ENCODE peak calls at places on chromosomes 4 and X, in five cellular contexts. One of them, this sample, is unnamed.

GRCh38 chr4:23945521-23946017 is 55.7 kb upstream of the PPARGC1A start:
- DNase-seq in uterus: no peak
- DNase-seq in thoracic aorta: no peak
- DNase-seq in upper lobe of right lung: no peak
- DNase-seq in lower lobe of right lung: peak; percentile 43
- DNase-seq in this sample: peak; percentile 73

GRCh38 chrX:17736856-17737706 is at the start of gene SCML1:
- DNase-seq in thoracic aorta: peak; percentile 92
- DNase-seq in upper lobe of right lung: peak; percentile 98
- DNase-seq in lower lobe of right lung: peak; percentile 98
- DNase-seq in uterus: peak; percentile 95
- DNase-seq in this sample: peak; percentile 97

GRCh38 chrX:136063340-136064079 is 78.3 kb downstream of the SLC9A6 start:
- DNase-seq in lower lobe of right lung: peak; percentile 49
- DNase-seq in thoracic aorta: peak; percentile 3
- DNase-seq in upper lobe of right lung: no peak
- DNase-seq in uterus: no peak
- DNase-seq in this sample: no peak

GRCh38 chr4:133594246-133595207 is 445.4 kb downstream of the PCDH10 start:
- DNase-seq in upper lobe of right lung: no peak
- DNase-seq in thoracic aorta: no peak
- DNase-seq in uterus: no peak
- DNase-seq in lower lobe of right lung: no peak
- DNase-seq in this sample: no peak

GRCh38 chr4:8917321-8917811 is 45.7 kb upstream of the HMX1 start:
- DNase-seq in uterus: no peak
- DNase-seq in upper lobe of right lung: peak; percentile 54
- DNase-seq in lower lobe of right lung: peak; percentile 38
- DNase-seq in thoracic aorta: no peak
- DNase-seq in this sample: peak; percentile 23

GRCh38 chr4:98318521-98318920 is 57.3 kb downstream of the RAP1GDS1 start:
- DNase-seq in lower lobe of right lung: no peak
- DNase-seq in upper lobe of right lung: no peak
- DNase-seq in thoracic aorta: no peak
- DNase-seq in uterus: no peak
- DNase-seq in this sample: no peak

GRCh38 chrX:108397627-108398392 is 40.4 kb downstream of the COL4A6 start:
- DNase-seq in upper lobe of right lung: no peak
- DNase-seq in thoracic aorta: no peak
- DNase-seq in uterus: no peak
- DNase-seq in lower lobe of right lung: no peak
- DNase-seq in this sample: no peak

GRCh38 chrX:42678133-42678532 is 99.8 kb downstream of the PPP1R2C start:
- DNase-seq in uterus: no peak
- DNase-seq in lower lobe of right lung: no peak
- DNase-seq in thoracic aorta: peak; percentile 2
- DNase-seq in upper lobe of right lung: no peak
- DNase-seq in this sample: peak; percentile 46

GRCh38 chr4:6606465-6607235 is 31.7 kb downstream of the MAN2B2 start:
- DNase-seq in upper lobe of right lung: no peak
- DNase-seq in lower lobe of right lung: no peak
- DNase-seq in uterus: no peak
- DNase-seq in thoracic aorta: no peak
- DNase-seq in this sample: no peak

GRCh38 chr4:140556372-140557085 is 12.2 kb downstream of the UCP1 start:
- DNase-seq in lower lobe of right lung: no peak
- DNase-seq in upper lobe of right lung: no peak
- DNase-seq in uterus: no peak
- DNase-seq in thoracic aorta: no peak
- DNase-seq in this sample: no peak

GRCh38 chr4:113478032-113478431 is 283.5 kb downstream of the CAMK2D start:
- DNase-seq in thoracic aorta: no peak
- DNase-seq in lower lobe of right lung: no peak
- DNase-seq in uterus: no peak
- DNase-seq in upper lobe of right lung: no peak
- DNase-seq in this sample: no peak

GRCh38 chrX:66728818-66729271 is 90.0 kb upstream of the EDA2R start:
- DNase-seq in lower lobe of right lung: peak; percentile 49
- DNase-seq in upper lobe of right lung: peak; percentile 66
- DNase-seq in uterus: peak; percentile 43
- DNase-seq in thoracic aorta: peak; percentile 1
- DNase-seq in this sample: peak; percentile 32

GRCh38 chrX:7146703-7147430 is 645 bp upstream of the STS start:
- DNase-seq in lower lobe of right lung: peak; percentile 45
- DNase-seq in upper lobe of right lung: no peak
- DNase-seq in uterus: no peak
- DNase-seq in thoracic aorta: no peak
- DNase-seq in this sample: peak; percentile 45

GRCh38 chr4:184617611-184618196 is 31.5 kb downstream of the CASP3 start:
- DNase-seq in lower lobe of right lung: no peak
- DNase-seq in upper lobe of right lung: no peak
- DNase-seq in thoracic aorta: no peak
- DNase-seq in uterus: no peak
- DNase-seq in this sample: peak; percentile 56

GRCh38 chrX:37603938-37604409 is 32.5 kb downstream of the LANCL3 start:
- DNase-seq in upper lobe of right lung: peak; percentile 31
- DNase-seq in lower lobe of right lung: no peak
- DNase-seq in thoracic aorta: no peak
- DNase-seq in uterus: no peak
- DNase-seq in this sample: peak; percentile 28

GRCh38 chrX:106481341-106481740 is 130.4 kb upstream of the RADX start:
- DNase-seq in uterus: no peak
- DNase-seq in upper lobe of right lung: no peak
- DNase-seq in lower lobe of right lung: no peak
- DNase-seq in thoracic aorta: no peak
- DNase-seq in this sample: peak; percentile 42

GRCh38 chr4:168593399-168593798 is 96.5 kb downstream of the PALLD start:
- DNase-seq in thoracic aorta: no peak
- DNase-seq in uterus: no peak
- DNase-seq in lower lobe of right lung: no peak
- DNase-seq in upper lobe of right lung: no peak
- DNase-seq in this sample: no peak

GRCh38 chr4:102723511-102723910 is 37.3 kb downstream of the MANBA start:
- DNase-seq in thoracic aorta: no peak
- DNase-seq in upper lobe of right lung: no peak
- DNase-seq in uterus: no peak
- DNase-seq in lower lobe of right lung: no peak
- DNase-seq in this sample: no peak

GRCh38 chrX:53715336-53715924 is 28.9 kb upstream of the HUWE1 start:
- DNase-seq in thoracic aorta: no peak
- DNase-seq in lower lobe of right lung: no peak
- DNase-seq in upper lobe of right lung: no peak
- DNase-seq in uterus: no peak
- DNase-seq in this sample: no peak

GRCh38 chr4:146450524-146450923 is 71.2 kb downstream of the SLC10A7 start:
- DNase-seq in upper lobe of right lung: no peak
- DNase-seq in uterus: no peak
- DNase-seq in lower lobe of right lung: no peak
- DNase-seq in thoracic aorta: no peak
- DNase-seq in this sample: no peak

GRCh38 chr4:3328814-3329663 is 36.2 kb downstream of the RGS12 start:
- DNase-seq in upper lobe of right lung: peak; percentile 35
- DNase-seq in thoracic aorta: no peak
- DNase-seq in uterus: no peak
- DNase-seq in lower lobe of right lung: no peak
- DNase-seq in this sample: peak; percentile 14

GRCh38 chrX:112832481-112833095 is 8.0 kb downstream of the AMOT start:
- DNase-seq in thoracic aorta: no peak
- DNase-seq in upper lobe of right lung: peak; percentile 66
- DNase-seq in uterus: no peak
- DNase-seq in lower lobe of right lung: peak; percentile 65
- DNase-seq in this sample: peak; percentile 80

GRCh38 chrX:72620550-72621145 is 48.0 kb upstream of the HDAC8 start:
- DNase-seq in upper lobe of right lung: no peak
- DNase-seq in lower lobe of right lung: peak; percentile 23
- DNase-seq in uterus: peak; percentile 56
- DNase-seq in thoracic aorta: peak; percentile 61
- DNase-seq in this sample: peak; percentile 81

GRCh38 chr4:107210450-107211239 is 174.5 kb upstream of the DKK2 start:
- DNase-seq in lower lobe of right lung: no peak
- DNase-seq in upper lobe of right lung: no peak
- DNase-seq in thoracic aorta: no peak
- DNase-seq in uterus: no peak
- DNase-seq in this sample: no peak

GRCh38 chr4:146222313-146222712 is 8.0 kb downstream of the REELD1 start:
- DNase-seq in lower lobe of right lung: no peak
- DNase-seq in upper lobe of right lung: no peak
- DNase-seq in uterus: no peak
- DNase-seq in thoracic aorta: no peak
- DNase-seq in this sample: no peak

GRCh38 chr4:25113915-25114904 is 46.0 kb downstream of the SEPSECS start:
- DNase-seq in upper lobe of right lung: no peak
- DNase-seq in uterus: no peak
- DNase-seq in thoracic aorta: no peak
- DNase-seq in lower lobe of right lung: no peak
- DNase-seq in this sample: no peak

GRCh38 chr4:57053508-57053907 is 56.7 kb downstream of the IGFBP7 start:
- DNase-seq in lower lobe of right lung: no peak
- DNase-seq in thoracic aorta: no peak
- DNase-seq in uterus: no peak
- DNase-seq in upper lobe of right lung: no peak
- DNase-seq in this sample: no peak

GRCh38 chr4:109886303-109886702 is 26.4 kb upstream of the EGF start:
- DNase-seq in thoracic aorta: no peak
- DNase-seq in uterus: no peak
- DNase-seq in lower lobe of right lung: no peak
- DNase-seq in upper lobe of right lung: no peak
- DNase-seq in this sample: no peak

GRCh38 chr4:19883841-19884240 is 367.9 kb upstream of the SLIT2 start:
- DNase-seq in thoracic aorta: no peak
- DNase-seq in upper lobe of right lung: no peak
- DNase-seq in lower lobe of right lung: no peak
- DNase-seq in uterus: no peak
- DNase-seq in this sample: no peak

GRCh38 chr4:2944091-2944482 is 19.1 kb downstream of the NOP14 start:
- DNase-seq in thoracic aorta: no peak
- DNase-seq in lower lobe of right lung: no peak
- DNase-seq in upper lobe of right lung: no peak
- DNase-seq in uterus: no peak
- DNase-seq in this sample: no peak

GRCh38 chr4:37936889-37937498 is 23.2 kb upstream of the PTTG2 start:
- DNase-seq in thoracic aorta: no peak
- DNase-seq in lower lobe of right lung: no peak
- DNase-seq in upper lobe of right lung: no peak
- DNase-seq in uterus: no peak
- DNase-seq in this sample: no peak

GRCh38 chrX:42691196-42691595 is 86.8 kb downstream of the PPP1R2C start:
- DNase-seq in thoracic aorta: no peak
- DNase-seq in upper lobe of right lung: no peak
- DNase-seq in lower lobe of right lung: no peak
- DNase-seq in uterus: no peak
- DNase-seq in this sample: no peak

GRCh38 chr4:63831590-63831989 is 577.7 kb downstream of the TECRL start:
- DNase-seq in uterus: no peak
- DNase-seq in upper lobe of right lung: no peak
- DNase-seq in lower lobe of right lung: no peak
- DNase-seq in thoracic aorta: no peak
- DNase-seq in this sample: no peak

GRCh38 chr4:70801265-70801809 is 38.4 kb downstream of the GRSF1 start:
- DNase-seq in upper lobe of right lung: no peak
- DNase-seq in thoracic aorta: no peak
- DNase-seq in uterus: no peak
- DNase-seq in lower lobe of right lung: no peak
- DNase-seq in this sample: no peak

GRCh38 chrX:70043685-70044084 is 6.1 kb downstream of the AWAT2 start:
- DNase-seq in thoracic aorta: no peak
- DNase-seq in upper lobe of right lung: no peak
- DNase-seq in uterus: no peak
- DNase-seq in lower lobe of right lung: no peak
- DNase-seq in this sample: no peak

GRCh38 chrX:70044541-70045245 is 5.0 kb downstream of the AWAT2 start:
- DNase-seq in uterus: no peak
- DNase-seq in lower lobe of right lung: no peak
- DNase-seq in upper lobe of right lung: no peak
- DNase-seq in thoracic aorta: no peak
- DNase-seq in this sample: no peak

GRCh38 chrX:70039758-70040157 is 10.0 kb downstream of the AWAT2 start:
- DNase-seq in lower lobe of right lung: no peak
- DNase-seq in upper lobe of right lung: no peak
- DNase-seq in uterus: no peak
- DNase-seq in thoracic aorta: no peak
- DNase-seq in this sample: no peak

GRCh38 chrX:70041993-70042392 is 7.7 kb downstream of the AWAT2 start:
- DNase-seq in lower lobe of right lung: no peak
- DNase-seq in upper lobe of right lung: no peak
- DNase-seq in thoracic aorta: no peak
- DNase-seq in uterus: no peak
- DNase-seq in this sample: no peak

GRCh38 chrX:70042399-70043371 is 7.1 kb downstream of the AWAT2 start:
- DNase-seq in lower lobe of right lung: no peak
- DNase-seq in thoracic aorta: no peak
- DNase-seq in uterus: no peak
- DNase-seq in upper lobe of right lung: no peak
- DNase-seq in this sample: peak; percentile 62
- H3K4me3 ChIP-seq in lower lobe of right lung: no peak overlapping the region
- H3K4me3 ChIP-seq in thoracic aorta: no peak overlapping the region
- H3K4me3 ChIP-seq in uterus: no peak overlapping the region
- H3K4me3 ChIP-seq in upper lobe of right lung: no peak overlapping the region
- H3K4me3 ChIP-seq in this sample: no peak overlapping the region

GRCh38 chr4:153916273-153916755 is 127.4 kb upstream of the SFRP2 start:
- DNase-seq in lower lobe of right lung: no peak
- DNase-seq in uterus: no peak
- DNase-seq in upper lobe of right lung: no peak
- DNase-seq in thoracic aorta: no peak
- DNase-seq in this sample: no peak
- H3K4me3 ChIP-seq in lower lobe of right lung: no peak overlapping the region
- H3K4me3 ChIP-seq in uterus: no peak overlapping the region
- H3K4me3 ChIP-seq in upper lobe of right lung: no peak overlapping the region
- H3K4me3 ChIP-seq in thoracic aorta: no peak overlapping the region
- H3K4me3 ChIP-seq in this sample: no peak overlapping the region

GRCh38 chr4:67531349-67531748 is 14.0 kb downstream of the CENPC start:
- DNase-seq in upper lobe of right lung: no peak
- DNase-seq in uterus: no peak
- DNase-seq in lower lobe of right lung: no peak
- DNase-seq in thoracic aorta: no peak
- DNase-seq in this sample: no peak
- H3K4me3 ChIP-seq in upper lobe of right lung: no peak overlapping the region
- H3K4me3 ChIP-seq in uterus: no peak overlapping the region
- H3K4me3 ChIP-seq in lower lobe of right lung: no peak overlapping the region
- H3K4me3 ChIP-seq in thoracic aorta: no peak overlapping the region
- H3K4me3 ChIP-seq in this sample: no peak overlapping the region

GRCh38 chrX:40008841-40009461 is 88.8 kb downstream of the BCOR start:
- DNase-seq in upper lobe of right lung: peak; percentile 69
- DNase-seq in thoracic aorta: no peak
- DNase-seq in lower lobe of right lung: peak; percentile 56
- DNase-seq in uterus: peak; percentile 25
- DNase-seq in this sample: no peak
- H3K4me3 ChIP-seq in upper lobe of right lung: no peak overlapping the region
- H3K4me3 ChIP-seq in thoracic aorta: peak overlapping the region; percentile 53
- H3K4me3 ChIP-seq in lower lobe of right lung: peak overlapping the region; percentile 30
- H3K4me3 ChIP-seq in uterus: no peak overlapping the region
- H3K4me3 ChIP-seq in this sample: no peak overlapping the region

GRCh38 chr4:118834070-118834469 is 1.9 kb downstream of the SEC24D start:
- DNase-seq in uterus: no peak
- DNase-seq in lower lobe of right lung: no peak
- DNase-seq in thoracic aorta: no peak
- DNase-seq in upper lobe of right lung: no peak
- DNase-seq in this sample: no peak
- H3K4me3 ChIP-seq in uterus: peak overlapping the region; percentile 66
- H3K4me3 ChIP-seq in lower lobe of right lung: peak overlapping the region; percentile 91
- H3K4me3 ChIP-seq in thoracic aorta: peak overlapping the region; percentile 97
- H3K4me3 ChIP-seq in upper lobe of right lung: peak overlapping the region; percentile 74
- H3K4me3 ChIP-seq in this sample: no peak overlapping the region

GRCh38 chrX:134369576-134369975 is 90.4 kb upstream of the HPRT1 start:
- DNase-seq in thoracic aorta: no peak
- DNase-seq in upper lobe of right lung: no peak
- DNase-seq in lower lobe of right lung: no peak
- DNase-seq in uterus: no peak
- DNase-seq in this sample: no peak
- H3K4me3 ChIP-seq in thoracic aorta: no peak overlapping the region
- H3K4me3 ChIP-seq in upper lobe of right lung: no peak overlapping the region
- H3K4me3 ChIP-seq in lower lobe of right lung: no peak overlapping the region
- H3K4me3 ChIP-seq in uterus: no peak overlapping the region
- H3K4me3 ChIP-seq in this sample: no peak overlapping the region

This sample was measured in stomach.